ENCODE peak calls at places on chromosomes 12 and 14, in nine cellular contexts. Z is A673, F is cardiac muscle cell, M is omental fat pad, C is GM12865, P is cardiac fibroblast, Y is tibial artery, I is right atrium auricular region, D is brain microvascular endothelial cell. Q is an unnamed sample.

GRCh38 chr12:54725233-54725843 is 77.2 kb upstream of the DCD start:
- DNase-seq in Z (peak), D (peak), Y (no peak), C (no peak), I (no peak), F (peak), M (no peak), P (peak), Q (no peak)

GRCh38 chr12:71556881-71557280 is 106.8 kb downstream of the ZFC3H1 start:
- DNase-seq in I (no peak), F (peak), C (no peak), Y (no peak), Z (peak), D (peak), M (no peak), P (peak), Q (no peak)

GRCh38 chr14:96757456-96757855 is 39.7 kb upstream of the VRK1 start:
- DNase-seq in I (no peak), F (no peak), Z (no peak), P (no peak), C (no peak), M (no peak), D (no peak), Y (no peak), Q (no peak)

GRCh38 chr12:27531916-27532315 is 7.9 kb downstream of the PPFIBP1 start:
- DNase-seq in P (peak), Y (no peak), M (no peak), Z (no peak), C (no peak), F (peak), D (no peak), I (no peak), Q (no peak)

GRCh38 chr14:102964152-102964730 is 41.8 kb downstream of the AMN start:
- DNase-seq in Z (no peak), F (no peak), C (no peak), I (no peak), P (no peak), Y (no peak), D (no peak), M (no peak), Q (no peak)

GRCh38 chr12:95633049-95633545 is 81.8 kb upstream of the USP44 start:
- DNase-seq in D (peak), M (peak), Z (peak), I (peak), C (no peak), Y (peak), F (peak), P (peak), Q (no peak)

GRCh38 chr12:127145929-127146789 is 1120.8 kb upstream of the TMEM132C start:
- DNase-seq in C (no peak), I (no peak), M (no peak), F (peak), Y (no peak), P (peak), D (peak), Z (peak), Q (peak)

GRCh38 chr12:45713108-45713507 is 16.4 kb upstream of the ARID2 start:
- DNase-seq in D (no peak), Z (no peak), P (peak), C (no peak), Y (no peak), F (peak), M (no peak), I (no peak), Q (no peak)

GRCh38 chr12:72277415-72277814 is 5.2 kb downstream of the TRHDE start:
- DNase-seq in M (no peak), C (no peak), P (no peak), I (no peak), D (no peak), Z (no peak), Y (no peak), F (no peak), Q (no peak)

GRCh38 chr14:74955229-74955999 is at the start of gene PGF:
- DNase-seq in P (peak), F (peak), C (no peak), I (no peak), Y (peak), Z (peak), M (no peak), D (no peak), Q (no peak)

GRCh38 chr12:106976668-106977067 is 10.3 kb downstream of the MTERF2 start:
- DNase-seq in Z (no peak), D (no peak), Y (no peak), M (no peak), C (no peak), P (peak), F (no peak), I (no peak), Q (no peak)

GRCh38 chr14:103488960-103489359 is 33.7 kb downstream of the CKB start:
- DNase-seq in Y (no peak), Z (no peak), P (peak), M (no peak), F (peak), D (peak), C (no peak), I (peak), Q (no peak)

GRCh38 chr12:116533343-116534248 is 25.6 kb upstream of the MAP1LC3B2 start:
- DNase-seq in Z (peak), F (peak), Y (peak), M (peak), D (peak), C (peak), I (no peak), P (peak), Q (peak)

GRCh38 chr12:132251310-132251709 is 78.1 kb downstream of the GALNT9 start:
- DNase-seq in P (no peak), D (no peak), M (no peak), Z (no peak), Y (no peak), F (no peak), C (no peak), I (no peak), Q (no peak)

GRCh38 chr14:95229749-95230148 is 72.4 kb upstream of the DICER1 start:
- DNase-seq in D (no peak), C (no peak), I (no peak), P (no peak), Z (no peak), M (no peak), Y (no peak), F (no peak), Q (no peak)

GRCh38 chr14:55332654-55333570 is 61.7 kb downstream of the FBXO34 start:
- DNase-seq in I (no peak), Y (no peak), C (peak), D (no peak), F (no peak), Z (no peak), M (no peak), P (no peak), Q (no peak)

GRCh38 chr12:62267490-62267889 is 7.3 kb downstream of the USP15 start:
- DNase-seq in Y (no peak), P (no peak), F (no peak), I (no peak), Z (no peak), M (no peak), C (peak), D (no peak), Q (no peak)

DNA sequence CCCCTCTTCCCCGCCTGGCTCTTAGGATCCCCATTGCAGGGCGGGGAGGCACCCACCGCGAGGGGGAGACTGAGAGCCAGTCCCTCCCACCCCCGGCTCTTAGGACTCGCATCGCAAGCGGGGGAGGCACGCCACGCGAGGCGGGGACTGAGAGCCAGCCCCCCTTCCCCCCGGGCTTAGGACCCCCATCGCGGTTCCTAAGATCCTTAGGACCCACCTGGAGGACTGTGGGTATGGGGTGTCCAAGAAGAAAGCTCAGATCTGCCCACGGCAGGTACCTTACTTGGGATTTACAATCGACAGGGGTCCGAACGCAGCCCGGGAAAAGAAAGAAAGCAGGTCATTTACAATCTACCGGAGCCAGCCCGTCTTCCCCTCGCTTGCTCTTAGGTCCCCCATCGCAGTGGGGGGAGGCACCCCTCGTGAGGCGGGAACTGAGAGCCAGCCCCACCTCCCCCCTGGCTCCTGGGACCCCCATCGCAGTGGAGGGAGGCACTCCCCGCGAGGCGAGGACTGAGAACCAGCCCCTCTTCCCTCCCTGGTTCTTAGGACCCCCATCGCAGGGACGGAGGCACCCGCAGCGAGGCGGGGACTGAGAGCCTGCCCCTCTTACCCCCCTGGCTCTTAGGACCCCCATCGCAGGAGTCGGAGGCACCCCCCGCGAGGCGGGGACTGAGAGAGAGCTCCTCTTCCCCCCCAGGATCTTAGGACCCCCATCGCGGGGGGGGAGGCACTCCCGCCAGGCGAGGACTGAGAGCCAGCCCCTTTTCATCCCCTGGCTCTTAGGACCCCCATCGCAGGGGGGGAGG is 43.7 kb downstream of the DDX11 start:
- DNase-seq in I (no peak), C (peak), Z (peak), P (peak), M (no peak), Y (no peak), D (no peak), F (peak), Q (peak)
- TF ChIP-seq CTCF in I (peak), C (peak), Z (peak), P (peak), M (no peak), Y (peak), D (peak), F (peak), Q (peak)

GRCh38 chr12:129617849-129618248 is 286.0 kb downstream of the TMEM132D start:
- DNase-seq in M (no peak), F (no peak), Y (no peak), I (no peak), P (no peak), D (no peak), C (no peak), Z (no peak), Q (no peak)
- TF ChIP-seq CTCF in M (no peak), F (no peak), Y (no peak), I (no peak), P (no peak), D (no peak), C (no peak), Z (no peak), Q (no peak)

DNA sequence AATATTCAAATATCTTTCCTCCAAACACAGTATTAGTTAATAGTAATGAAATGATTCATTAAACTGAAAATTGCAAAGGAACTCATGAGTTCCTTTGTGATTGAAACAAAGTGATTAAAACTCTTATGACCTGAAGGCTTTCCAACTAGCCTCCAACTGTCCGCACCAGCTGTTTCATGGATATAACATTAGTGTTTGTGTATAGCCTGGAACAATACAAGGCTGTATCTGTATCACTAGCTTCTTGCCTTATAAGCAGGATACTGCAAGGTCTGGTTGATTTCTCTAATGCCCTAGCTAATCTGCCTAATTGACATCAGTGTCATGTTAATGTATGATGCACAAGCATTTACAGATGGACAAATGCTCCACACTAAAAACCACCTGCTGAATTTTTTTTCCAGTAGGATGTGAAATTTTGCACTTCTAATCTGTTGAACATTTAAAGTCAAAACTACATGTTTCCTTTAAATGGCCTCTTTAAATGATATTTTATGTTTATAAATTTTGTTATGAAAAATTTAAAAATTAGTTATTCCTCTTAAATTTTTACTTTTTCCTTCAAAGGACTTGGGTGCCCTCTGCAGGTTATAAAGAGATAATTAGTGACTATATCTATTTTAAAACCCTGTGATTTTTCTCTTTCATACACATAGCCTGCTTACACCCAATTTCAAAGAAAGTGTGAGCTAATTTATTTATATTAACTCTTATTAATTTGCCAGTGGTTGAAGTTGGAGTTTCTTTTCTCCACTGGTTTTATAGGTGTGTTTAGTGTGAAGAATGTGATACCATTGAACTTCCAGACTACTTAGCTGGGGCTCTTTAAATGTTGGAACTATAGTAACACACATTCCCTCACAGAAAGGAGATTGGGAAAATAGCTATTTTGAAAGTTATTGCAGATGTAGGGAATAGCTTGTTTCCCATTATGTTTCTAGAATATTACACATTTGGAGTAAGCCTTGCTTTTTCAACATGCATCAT is 25.4 kb downstream of the AP5M1 start:
- DNase-seq in Z (peak), Y (no peak), M (no peak), C (no peak), P (peak), F (peak), I (no peak), D (no peak), Q (no peak)
- TF ChIP-seq CTCF in Z (peak), Y (no peak), M (no peak), C (peak), P (peak), F (peak), I (peak), D (peak), Q (peak)

GRCh38 chr12:92608418-92609091 is 94.2 kb upstream of the PLEKHG7 start:
- DNase-seq in Y (no peak), C (peak), M (no peak), D (peak), Z (peak), F (peak), I (no peak), P (peak), Q (no peak)
- TF ChIP-seq CTCF in Y (peak), C (peak), M (no peak), D (peak), Z (peak), F (peak), I (no peak), P (peak), Q (peak)

Q was measured in D721Med.